ENCODE peak calls at places on chromosome 1, in five cellular contexts. One of them, this sample, is unnamed.

GRCh38 chr1:179926494-179927205 is 28.0 kb upstream of the CEP350 start:
- DNase-seq in K562: no peak
- DNase-seq in GM12891: no peak
- DNase-seq in GM12878: no peak
- DNase-seq in H1: no peak
- DNase-seq in this sample: no peak

GRCh38 chr1:203321273-203322052 is 16.1 kb downstream of the BTG2 start:
- DNase-seq in K562: no peak
- DNase-seq in GM12891: no peak
- DNase-seq in GM12878: no peak
- DNase-seq in H1: no peak
- DNase-seq in this sample: no peak

GRCh38 chr1:210400043-210400840 is 71.5 kb downstream of the HHAT start:
- DNase-seq in K562: peak
- DNase-seq in GM12891: peak
- DNase-seq in GM12878: peak
- DNase-seq in H1: peak
- DNase-seq in this sample: peak

GRCh38 chr1:46315669-46316403 is 12.3 kb downstream of the UQCRH start:
- DNase-seq in K562: no peak
- DNase-seq in GM12891: no peak
- DNase-seq in GM12878: no peak
- DNase-seq in H1: no peak
- DNase-seq in this sample: no peak

GRCh38 chr1:97014426-97014825 is 292.8 kb downstream of the PTBP2 start:
- DNase-seq in K562: no peak
- DNase-seq in GM12891: no peak
- DNase-seq in GM12878: no peak
- DNase-seq in H1: no peak
- DNase-seq in this sample: no peak

GRCh38 chr1:181718034-181718433 is 234.7 kb downstream of the CACNA1E start:
- DNase-seq in K562: no peak
- DNase-seq in GM12891: no peak
- DNase-seq in GM12878: no peak
- DNase-seq in H1: no peak
- DNase-seq in this sample: no peak

GRCh38 chr1:224707849-224708725 is 92.0 kb downstream of the CNIH3 start:
- DNase-seq in K562: no peak
- DNase-seq in GM12891: no peak
- DNase-seq in GM12878: no peak
- DNase-seq in H1: no peak
- DNase-seq in this sample: no peak

GRCh38 chr1:46301406-46302090 is 1.9 kb downstream of the LRRC41 start:
- DNase-seq in K562: peak
- DNase-seq in GM12891: no peak
- DNase-seq in GM12878: no peak
- DNase-seq in H1: peak
- DNase-seq in this sample: no peak

GRCh38 chr1:87404306-87404705 is 75.6 kb downstream of the LMO4 start:
- DNase-seq in K562: no peak
- DNase-seq in GM12891: no peak
- DNase-seq in GM12878: no peak
- DNase-seq in H1: no peak
- DNase-seq in this sample: no peak

GRCh38 chr1:53987880-53988279 is 30.1 kb downstream of the LDLRAD1 start:
- DNase-seq in K562: no peak
- DNase-seq in GM12891: no peak
- DNase-seq in GM12878: no peak
- DNase-seq in H1: no peak
- DNase-seq in this sample: no peak

GRCh38 chr1:171941920-171942319 is 100.6 kb downstream of the DNM3 start:
- DNase-seq in K562: no peak
- DNase-seq in GM12891: no peak
- DNase-seq in GM12878: no peak
- DNase-seq in H1: no peak
- DNase-seq in this sample: no peak

GRCh38 chr1:12543747-12544146 is 74.3 kb downstream of the DHRS3 start:
- DNase-seq in K562: no peak
- DNase-seq in GM12891: no peak
- DNase-seq in GM12878: no peak
- DNase-seq in H1: no peak
- DNase-seq in this sample: no peak

GRCh38 chr1:17181785-17182464 is 23.0 kb upstream of the PADI1 start:
- DNase-seq in K562: no peak
- DNase-seq in GM12891: no peak
- DNase-seq in GM12878: no peak
- DNase-seq in H1: peak
- DNase-seq in this sample: no peak

GRCh38 chr1:91757760-91758545 is 128.0 kb downstream of the TGFBR3 start:
- DNase-seq in K562: no peak
- DNase-seq in GM12891: no peak
- DNase-seq in GM12878: no peak
- DNase-seq in H1: no peak
- DNase-seq in this sample: no peak

GRCh38 chr1:34266127-34266951 is 89.6 kb downstream of the C1orf94 start:
- DNase-seq in K562: no peak
- DNase-seq in GM12891: no peak
- DNase-seq in GM12878: no peak
- DNase-seq in H1: peak
- DNase-seq in this sample: no peak

GRCh38 chr1:68293609-68294353 is 61.5 kb upstream of the WLS start:
- DNase-seq in K562: no peak
- DNase-seq in GM12891: no peak
- DNase-seq in GM12878: no peak
- DNase-seq in H1: peak
- DNase-seq in this sample: no peak

GRCh38 chr1:44531785-44532566 is 126.9 kb downstream of the RNF220 start:
- DNase-seq in K562: peak
- DNase-seq in GM12891: no peak
- DNase-seq in GM12878: peak
- DNase-seq in H1: no peak
- DNase-seq in this sample: no peak

GRCh38 chr1:22941257-22941656 is 31.4 kb downstream of the LACTBL1 start:
- DNase-seq in K562: no peak
- DNase-seq in GM12891: no peak
- DNase-seq in GM12878: no peak
- DNase-seq in H1: no peak
- DNase-seq in this sample: no peak

GRCh38 chr1:110450928-110451327 is at the start of gene PROK1:
- DNase-seq in K562: no peak
- DNase-seq in GM12891: no peak
- DNase-seq in GM12878: no peak
- DNase-seq in H1: no peak
- DNase-seq in this sample: no peak

GRCh38 chr1:12305377-12305776 is 75.5 kb downstream of the VPS13D start:
- DNase-seq in K562: no peak
- DNase-seq in GM12891: no peak
- DNase-seq in GM12878: no peak
- DNase-seq in H1: peak
- DNase-seq in this sample: no peak

GRCh38 chr1:185734929-185735666 is 907 bp downstream of the HMCN1 start:
- DNase-seq in K562: no peak
- DNase-seq in GM12891: no peak
- DNase-seq in GM12878: no peak
- DNase-seq in H1: no peak
- DNase-seq in this sample: no peak

GRCh38 chr1:109635862-109636200 is 16.2 kb downstream of the AMPD2 start:
- DNase-seq in K562: no peak
- DNase-seq in GM12891: no peak
- DNase-seq in GM12878: no peak
- DNase-seq in H1: no peak
- DNase-seq in this sample: no peak

GRCh38 chr1:207825719-207826556 is 74.1 kb downstream of the CD46 start:
- DNase-seq in K562: peak
- DNase-seq in GM12891: peak
- DNase-seq in GM12878: peak
- DNase-seq in H1: no peak
- DNase-seq in this sample: peak
- TF ChIP-seq POLR2AphosphoS5 in K562: peak
- TF ChIP-seq POLR2AphosphoS5 in GM12891: peak
- TF ChIP-seq POLR2AphosphoS5 in GM12878: peak
- TF ChIP-seq POLR2AphosphoS5 in H1: no peak
- TF ChIP-seq POLR2AphosphoS5 in this sample: no peak

GRCh38 chr1:235556807-235557206 is 52.6 kb upstream of the B3GALNT2 start:
- DNase-seq in K562: no peak
- DNase-seq in GM12891: no peak
- DNase-seq in GM12878: no peak
- DNase-seq in H1: no peak
- DNase-seq in this sample: no peak
- TF ChIP-seq TAF1 in K562: no peak
- TF ChIP-seq TAF1 in GM12891: no peak
- TF ChIP-seq TAF1 in GM12878: no peak
- TF ChIP-seq TAF1 in H1: no peak
- TF ChIP-seq TAF1 in this sample: no peak

GRCh38 chr1:162487241-162487640 is 10.4 kb upstream of the UHMK1 start:
- DNase-seq in K562: no peak
- DNase-seq in GM12891: no peak
- DNase-seq in GM12878: no peak
- DNase-seq in H1: no peak
- DNase-seq in this sample: no peak
- TF ChIP-seq POLR2A in K562: no peak
- TF ChIP-seq POLR2A in GM12891: no peak
- TF ChIP-seq POLR2A in GM12878: no peak
- TF ChIP-seq POLR2A in H1: no peak
- TF ChIP-seq POLR2A in this sample: no peak

DNA sequence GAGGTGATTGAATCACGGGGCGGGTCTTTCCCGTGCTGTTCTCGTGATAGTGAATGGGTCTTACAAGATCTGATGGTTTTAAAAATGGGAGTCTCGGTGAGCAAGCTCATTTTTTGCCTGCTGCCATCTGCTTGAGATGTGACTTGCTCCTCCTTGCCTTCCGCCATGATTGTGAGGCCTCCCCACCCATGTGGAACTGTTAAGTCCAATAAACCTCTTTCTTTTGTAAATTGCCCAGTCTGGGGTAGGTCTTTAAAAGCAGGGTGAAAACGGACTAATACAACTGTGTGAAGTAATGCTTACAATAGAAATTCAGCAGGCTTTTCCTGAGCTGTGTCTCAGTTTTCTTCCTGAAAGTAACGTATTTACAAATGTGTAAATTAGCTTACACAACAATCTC is 377.2 kb downstream of the SIPA1L2 start:
- DNase-seq in K562: no peak
- DNase-seq in GM12891: no peak
- DNase-seq in GM12878: no peak
- DNase-seq in H1: no peak
- DNase-seq in this sample: no peak
- TF ChIP-seq POLR2AphosphoS5 in K562: no peak
- TF ChIP-seq POLR2AphosphoS5 in GM12891: no peak
- TF ChIP-seq POLR2AphosphoS5 in GM12878: no peak
- TF ChIP-seq POLR2AphosphoS5 in H1: peak
- TF ChIP-seq POLR2AphosphoS5 in this sample: no peak

DNA sequence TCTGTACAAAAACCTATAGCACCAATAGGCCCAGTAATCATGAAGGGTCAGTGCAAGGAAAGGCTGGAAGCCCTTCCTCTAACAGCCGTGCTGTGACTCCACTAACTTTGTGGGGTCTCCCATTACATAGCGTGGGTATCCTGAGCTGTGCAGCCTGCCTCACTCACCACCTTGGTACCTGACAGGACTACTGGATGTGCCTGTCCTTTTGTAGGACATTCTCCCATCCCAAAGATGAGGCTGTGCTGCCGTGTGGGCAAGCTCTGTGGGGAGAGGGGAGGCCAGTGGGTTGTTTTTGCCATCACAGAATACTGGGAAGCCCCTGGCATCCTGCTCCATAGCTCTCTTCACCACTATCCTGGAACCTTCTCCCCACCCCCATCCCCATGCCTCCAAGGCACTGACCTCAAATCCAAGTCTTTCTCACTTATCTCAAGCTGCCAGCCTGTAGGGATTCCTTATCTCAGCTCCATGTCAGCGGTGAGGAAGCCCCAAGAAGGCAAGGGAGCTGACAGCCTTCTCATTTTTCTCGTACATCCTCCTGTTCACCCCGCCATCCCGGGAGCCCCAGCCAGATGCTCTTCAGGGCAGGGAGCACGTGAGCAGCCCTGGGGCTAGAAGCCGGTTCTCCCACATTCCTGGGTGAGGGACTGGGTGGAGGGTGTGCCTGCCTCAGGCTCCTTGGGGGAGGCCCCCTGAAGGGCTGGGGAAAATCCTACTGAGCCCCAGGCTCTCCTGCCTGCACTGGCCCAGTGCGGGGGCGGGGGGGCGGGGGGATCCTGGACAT is 2.5 kb upstream of the ELF3 start:
- DNase-seq in K562: peak
- DNase-seq in GM12891: no peak
- DNase-seq in GM12878: no peak
- DNase-seq in H1: peak
- DNase-seq in this sample: no peak
- TF ChIP-seq TAF1 in K562: no peak
- TF ChIP-seq TAF1 in GM12891: no peak
- TF ChIP-seq TAF1 in GM12878: no peak
- TF ChIP-seq TAF1 in H1: peak
- TF ChIP-seq TAF1 in this sample: no peak

DNA sequence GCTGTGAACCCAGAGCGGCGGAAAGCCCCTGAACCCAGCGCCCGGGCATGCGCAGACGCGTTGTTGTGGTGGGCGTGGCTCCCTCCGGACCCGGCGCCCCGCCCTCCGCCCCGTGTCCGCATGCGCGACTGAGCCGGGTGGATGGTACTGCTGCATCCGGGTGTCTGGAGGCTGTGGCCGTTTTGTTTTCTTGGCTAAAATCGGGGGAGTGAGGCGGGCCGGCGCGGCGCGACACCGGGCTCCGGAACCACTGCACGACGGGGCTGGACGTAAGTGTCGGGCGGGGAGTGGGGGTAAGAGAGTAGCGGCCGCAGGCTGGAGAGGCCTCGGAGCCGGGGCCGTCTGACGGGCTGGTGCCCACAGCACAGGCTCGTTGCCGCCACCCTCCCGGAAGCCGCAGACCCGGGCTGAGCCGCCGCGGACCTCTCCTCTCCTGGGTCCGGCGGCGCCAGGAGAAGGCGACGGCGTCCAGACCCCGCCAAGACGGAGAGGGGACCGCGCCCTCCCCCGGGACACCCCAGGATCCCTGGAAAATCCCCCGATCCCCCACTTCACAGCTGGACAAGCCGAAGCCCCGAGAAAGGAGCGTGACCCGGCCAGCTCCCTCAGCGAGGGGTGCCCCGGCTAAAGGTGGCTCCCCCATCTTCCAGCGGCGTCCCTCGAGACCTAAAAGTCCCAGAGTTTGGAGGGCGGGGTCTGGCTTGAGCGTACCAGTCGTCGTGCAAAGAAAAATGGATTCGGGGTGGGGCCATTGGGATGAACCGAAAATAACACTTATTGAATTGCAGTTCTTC is at the start of gene TMEM50A:
- DNase-seq in K562: peak
- DNase-seq in GM12891: peak
- DNase-seq in GM12878: peak
- DNase-seq in H1: peak
- DNase-seq in this sample: peak
- TF ChIP-seq POLR2A in K562: peak
- TF ChIP-seq POLR2A in GM12891: peak
- TF ChIP-seq POLR2A in GM12878: peak
- TF ChIP-seq POLR2A in H1: no peak
- TF ChIP-seq POLR2A in this sample: peak

GRCh38 chr1:156657971-156658319 is 16.0 kb downstream of the BCAN start:
- DNase-seq in K562: no peak
- DNase-seq in GM12891: no peak
- DNase-seq in GM12878: no peak
- DNase-seq in H1: no peak
- DNase-seq in this sample: no peak
- TF ChIP-seq POLR2AphosphoS5 in K562: no peak
- TF ChIP-seq POLR2AphosphoS5 in GM12891: no peak
- TF ChIP-seq POLR2AphosphoS5 in GM12878: no peak
- TF ChIP-seq POLR2AphosphoS5 in H1: no peak
- TF ChIP-seq POLR2AphosphoS5 in this sample: no peak

GRCh38 chr1:113946668-113947387 is 17.7 kb downstream of the HIPK1 start:
- DNase-seq in K562: no peak
- DNase-seq in GM12891: no peak
- DNase-seq in GM12878: no peak
- DNase-seq in H1: no peak
- DNase-seq in this sample: no peak
- TF ChIP-seq TAF1 in K562: no peak
- TF ChIP-seq TAF1 in GM12891: no peak
- TF ChIP-seq TAF1 in GM12878: no peak
- TF ChIP-seq TAF1 in H1: no peak
- TF ChIP-seq TAF1 in this sample: no peak

This sample was measured in GM12892.